ENCODE peak calls at places on chromosome X, in six cellular contexts. D is NT2/D1; N is effector CD4-positive, alpha-beta T cell; Z is stimulated activated CD4-positive, alpha-beta T cell treated with anti-CD3 and anti-CD28 coated beads, Interleukin-15, amount 100 ng/mL, for 1 hour; I is sigmoid colon; Q is ovary. U is an unnamed sample.

GRCh38 chrX:132751043-132751690 is 207.3 kb downstream of the HS6ST2 start:
- DNase-seq in D (peak), N (no peak), Q (no peak), I (no peak), Z (no peak), U (no peak)

GRCh38 chrX:24659646-24660045 is 12.5 kb upstream of the PCYT1B start:
- DNase-seq in D (no peak), Q (no peak), Z (no peak), N (no peak), I (no peak), U (no peak)

GRCh38 chrX:28126886-28127285 is 145.6 kb upstream of the DCAF8L1 start:
- DNase-seq in N (no peak), I (no peak), D (peak), Q (no peak), Z (no peak), U (no peak)

GRCh38 chrX:39613508-39613921 is 484.2 kb downstream of the BCOR start:
- DNase-seq in N (no peak), D (peak), I (no peak), Q (peak), Z (peak), U (peak)

GRCh38 chrX:40016702-40017101 is 81.1 kb downstream of the BCOR start:
- DNase-seq in N (no peak), Z (no peak), D (no peak), Q (no peak), I (no peak), U (no peak)

GRCh38 chrX:37846141-37846540 is 1.2 kb downstream of the DYNLT3 start:
- DNase-seq in Z (no peak), I (no peak), D (no peak), N (no peak), Q (no peak), U (no peak)

GRCh38 chrX:109629310-109629709 is 4.3 kb upstream of the KCNE5 start:
- DNase-seq in Z (no peak), D (no peak), Q (no peak), I (no peak), N (no peak), U (no peak)

GRCh38 chrX:9566150-9566621 is 101.3 kb downstream of the TBL1X start:
- DNase-seq in D (no peak), Q (peak), N (no peak), I (peak), Z (no peak), U (peak)

GRCh38 chrX:9657590-9658256 is 107.9 kb downstream of the GPR143 start:
- DNase-seq in Z (no peak), D (no peak), I (no peak), Q (no peak), N (no peak), U (no peak)

GRCh38 chrX:110418220-110418856 is 59.7 kb downstream of the RTL9 start:
- DNase-seq in I (no peak), N (no peak), Q (peak), D (no peak), Z (no peak), U (no peak)

GRCh38 chrX:52380993-52381392 is 12.2 kb downstream of the XAGE2 start:
- DNase-seq in I (no peak), N (no peak), Z (no peak), Q (no peak), D (no peak), U (no peak)

GRCh38 chrX:18290200-18290599 is 64.3 kb downstream of the SCML2 start:
- DNase-seq in N (no peak), Z (no peak), D (peak), I (no peak), Q (no peak), U (no peak)

GRCh38 chrX:34629572-34629971 is 27.5 kb downstream of the TMEM47 start:
- DNase-seq in N (no peak), I (no peak), Z (no peak), Q (no peak), D (no peak), U (no peak)

GRCh38 chrX:103157511-103158316 is 57.2 kb upstream of the BEX4 start:
- DNase-seq in N (no peak), Z (no peak), D (no peak), I (no peak), Q (no peak), U (no peak)

GRCh38 chrX:110168585-110168984 is 149.3 kb downstream of the AMMECR1 start:
- DNase-seq in I (no peak), N (no peak), Q (no peak), Z (no peak), D (no peak), U (no peak)

GRCh38 chrX:103066606-103067005 is 2.6 kb upstream of the BEX1 start:
- DNase-seq in D (no peak), Q (no peak), Z (no peak), N (no peak), I (no peak), U (no peak)

GRCh38 chrX:119093991-119094741 is 21.4 kb downstream of the CT47C1 start:
- DNase-seq in D (no peak), Q (no peak), Z (no peak), N (no peak), I (no peak), U (no peak)

GRCh38 chrX:86295293-86295692 is 147.0 kb downstream of the DACH2 start:
- DNase-seq in D (no peak), I (no peak), Q (no peak), Z (no peak), N (no peak), U (no peak)

GRCh38 chrX:68939868-68940267 is 111.0 kb downstream of the EFNB1 start:
- DNase-seq in D (no peak), N (no peak), I (no peak), Q (no peak), Z (no peak), U (no peak)

GRCh38 chrX:125131146-125131545 is 188.5 kb upstream of the TEX13C start:
- DNase-seq in D (no peak), Z (no peak), N (no peak), I (no peak), Q (no peak), U (no peak)

GRCh38 chrX:46703980-46704379 is 54.9 kb downstream of the SLC9A7 start:
- DNase-seq in D (no peak), Z (no peak), Q (no peak), N (no peak), I (no peak), U (no peak)

GRCh38 chrX:137195991-137196390 is 162.2 kb upstream of the GPR101 start:
- DNase-seq in I (no peak), Z (no peak), D (no peak), N (no peak), Q (no peak), U (no peak)

GRCh38 chrX:134803551-134804183 is 145.4 kb upstream of the PLAC1 start:
- DNase-seq in N (peak), D (no peak), Z (no peak), I (no peak), Q (no peak), U (no peak)

GRCh38 chrX:24899391-24899790 is 116.4 kb downstream of the ARX start:
- DNase-seq in N (no peak), I (no peak), Q (no peak), D (no peak), Z (no peak), U (no peak)

GRCh38 chrX:20965270-20966044 is 408.8 kb upstream of the CNKSR2 start:
- DNase-seq in I (no peak), Z (no peak), Q (no peak), D (no peak), N (no peak), U (no peak)

GRCh38 chrX:119479845-119480244 is 11.6 kb downstream of the SLC25A5 start:
- DNase-seq in N (no peak), I (peak), D (no peak), Z (no peak), Q (no peak), U (no peak)

GRCh38 chrX:35722128-35722527 is 76.0 kb upstream of the MAGEB16 start:
- DNase-seq in N (no peak), Q (no peak), Z (no peak), D (no peak), I (no peak), U (no peak)

GRCh38 chrX:53249387-53250042 is 24.5 kb upstream of the KDM5C start:
- DNase-seq in N (no peak), D (no peak), Z (no peak), I (no peak), Q (no peak), U (no peak)

GRCh38 chrX:149950681-149951080 is 12.4 kb upstream of the EOLA2 start:
- DNase-seq in Z (no peak), N (no peak), D (peak), Q (no peak), I (no peak), U (no peak)

GRCh38 chrX:24963823-24964222 is 51.9 kb downstream of the ARX start:
- DNase-seq in Z (no peak), D (no peak), Q (no peak), N (no peak), I (no peak), U (no peak)

GRCh38 chrX:13463608-13464007 is 105.8 kb upstream of the EGFL6 start:
- DNase-seq in Q (no peak), Z (no peak), I (peak), D (no peak), N (no peak), U (no peak)

GRCh38 chrX:131728295-131729145 is 184.6 kb downstream of the OR13H1 start:
- DNase-seq in N (peak), I (peak), Q (peak), Z (no peak), D (no peak), U (peak)

GRCh38 chrX:150036181-150036580 is 97.9 kb upstream of the EOLA2 start:
- DNase-seq in Z (no peak), D (no peak), N (no peak), I (no peak), Q (no peak), U (no peak)

GRCh38 chrX:148599404-148599803 is 99.0 kb downstream of the AFF2 start:
- DNase-seq in I (no peak), Z (no peak), Q (no peak), D (no peak), N (no peak), U (no peak)

GRCh38 chrX:63503541-63503940 is 152.4 kb upstream of the SPIN4 start:
- DNase-seq in I (no peak), D (peak), Z (no peak), Q (no peak), N (no peak), U (no peak)

GRCh38 chrX:19866626-19867410 is 20.6 kb downstream of the SH3KBP1 start:
- DNase-seq in I (no peak), Q (no peak), N (no peak), Z (no peak), D (no peak), U (no peak)

U was measured in breast epithelium.